ENCODE peak calls at places on chromosome 9, in six cellular contexts. H, G, C, O, N and V are unnamed samples. For H3K27me3, the result is how much of the 10 kb centered on the place peaks cover.

GRCh38 chr9:28031521-28032177 is 458.4 kb upstream of the C9orf72 start:
- DNase-seq in H (peak), G (no peak), C (no peak), O (no peak), N (peak), V (peak)

GRCh38 chr9:107223381-107223780 is 59.7 kb upstream of the RAD23B start:
- DNase-seq in H (no peak), G (no peak), C (no peak), O (no peak), N (no peak), V (no peak)

GRCh38 chr9:130661461-130662098 is 2.8 kb upstream of the PRDM12 start:
- DNase-seq in H (peak), G (no peak), C (no peak), O (peak), N (no peak), V (no peak)

GRCh38 chr9:77879344-77880089 is 152.1 kb downstream of the GNAQ start:
- DNase-seq in H (no peak), G (no peak), C (peak), O (no peak), N (peak), V (no peak)

GRCh38 chr9:74521009-74521408 is 23.9 kb downstream of the RORB start:
- DNase-seq in H (no peak), G (no peak), C (no peak), O (no peak), N (peak), V (no peak)

GRCh38 chr9:101220341-101220740 is 164.5 kb downstream of the BAAT start:
- DNase-seq in H (no peak), G (no peak), C (no peak), O (no peak), N (no peak), V (peak)

GRCh38 chr9:109194157-109194556 is 27.1 kb upstream of the FRRS1L start:
- DNase-seq in H (no peak), G (no peak), C (no peak), O (no peak), N (peak), V (no peak)

GRCh38 chr9:122382901-122383850 is 12.4 kb downstream of the PTGS1 start:
- DNase-seq in H (no peak), G (no peak), C (peak), O (no peak), N (peak), V (no peak)

GRCh38 chr9:133869674-133870419 is 122.3 kb downstream of the VAV2 start:
- DNase-seq in H (no peak), G (no peak), C (no peak), O (no peak), N (peak), V (no peak)

GRCh38 chr9:130732131-130732530 is 38.6 kb downstream of the EXOSC2 start:
- DNase-seq in H (no peak), G (no peak), C (no peak), O (peak), N (peak), V (no peak)

GRCh38 chr9:21023861-21024260 is 7.6 kb downstream of the HACD4 start:
- DNase-seq in H (no peak), G (no peak), C (no peak), O (no peak), N (no peak), V (no peak)

GRCh38 chr9:71768388-71769174 is at the start of gene CEMIP2:
- DNase-seq in H (peak), G (peak), C (peak), O (peak), N (peak), V (peak)
- H3K27ac ChIP-seq in H (peak), G (peak), C (peak), O (peak), N (peak), V (peak)

DNA sequence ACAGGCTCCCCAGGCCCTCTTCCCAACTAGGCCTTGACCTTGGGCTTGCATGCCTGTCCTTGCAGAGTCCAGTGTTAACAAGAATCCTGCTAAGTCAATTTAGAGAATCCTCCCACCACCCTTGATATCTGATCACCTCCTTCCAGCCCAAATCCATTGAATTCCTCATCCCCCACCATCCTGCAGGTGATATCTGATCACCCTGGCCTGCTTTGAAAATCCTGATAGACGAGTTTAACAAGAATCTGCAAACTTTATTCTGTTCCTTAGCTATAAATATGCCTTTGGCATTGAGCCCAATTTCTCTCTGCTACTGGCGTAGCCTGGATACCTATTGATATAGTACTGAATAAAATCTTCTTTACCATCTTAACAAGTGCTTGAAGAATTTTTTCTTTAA is 125.5 kb downstream of the DIRAS2 start:
- DNase-seq in H (no peak), G (no peak), C (no peak), O (no peak), N (no peak), V (no peak)
- H3K27me3 ChIP-seq in H (under half), G (under half), C (under half), O (under half), N (under half), V (under half)

GRCh38 chr9:73173526-73174411 is 22.1 kb downstream of the ANXA1 start:
- DNase-seq in H (no peak), G (no peak), C (no peak), O (no peak), N (peak), V (no peak)
- H3K4me3 ChIP-seq in H (no peak), G (no peak), C (no peak), O (no peak), N (no peak), V (no peak)

DNA sequence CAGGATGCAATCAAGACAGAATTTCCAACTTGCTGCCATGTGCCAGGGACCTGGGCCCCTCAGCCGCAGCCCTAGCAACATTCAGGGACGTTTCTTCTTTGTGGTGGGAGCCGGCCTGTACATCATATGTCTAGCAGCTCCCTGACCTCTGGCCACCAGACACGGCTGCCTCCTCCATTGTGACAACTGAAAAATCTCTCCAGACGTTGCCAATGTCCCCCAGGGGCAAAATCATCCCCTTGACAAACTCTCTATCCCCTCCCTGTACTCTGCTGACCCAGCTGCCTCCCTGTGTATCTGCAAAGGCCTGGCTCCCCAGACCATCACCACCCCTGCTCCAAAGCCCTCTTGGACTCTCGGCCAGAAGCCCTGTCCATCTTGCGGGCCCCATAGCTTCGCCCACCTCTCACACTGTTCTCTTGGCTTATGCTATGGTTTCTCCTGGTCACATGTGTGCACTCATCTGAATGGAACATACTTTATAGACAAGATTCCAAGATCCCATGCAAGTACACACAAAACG is 40.8 kb downstream of the BICD2 start:
- DNase-seq in H (no peak), G (no peak), C (no peak), O (no peak), N (no peak), V (no peak)
- H3K27ac ChIP-seq in H (no peak), G (no peak), C (no peak), O (no peak), N (no peak), V (no peak)

DNA sequence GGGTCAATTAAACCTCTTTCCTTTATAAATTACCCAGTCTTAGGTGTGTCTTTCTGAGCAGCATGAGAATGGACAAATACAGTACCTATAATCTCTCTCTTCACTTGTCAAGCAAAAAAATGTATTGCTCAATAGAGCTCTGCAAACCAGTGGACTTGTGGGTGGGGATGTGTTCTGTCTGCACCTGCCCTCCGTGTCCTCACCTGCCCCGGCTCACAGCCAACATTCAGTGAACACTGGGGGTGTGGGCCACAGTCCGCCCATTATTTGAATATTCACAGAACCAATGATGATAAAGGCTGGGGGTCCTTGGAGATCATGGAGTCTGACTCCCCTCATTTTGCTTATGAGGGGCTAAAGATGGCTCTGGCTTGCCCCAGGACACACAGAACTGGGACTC is 36.9 kb upstream of the MED27 start:
- DNase-seq in H (no peak), G (no peak), C (no peak), O (no peak), N (no peak), V (no peak)
- H3K27me3 ChIP-seq in H (half or more), G (under half), C (under half), O (under half), N (under half), V (under half)

GRCh38 chr9:137429974-137430722 is 7.0 kb downstream of the NOXA1 start:
- DNase-seq in H (peak), G (no peak), C (peak), O (peak), N (no peak), V (peak)
- H3K4me3 ChIP-seq in H (no peak), G (no peak), C (no peak), O (no peak), N (no peak), V (no peak)